ENCODE peak calls at places on chromosomes 16 and 17, in four cellular contexts. U, Y, J and Q are unnamed samples.

GRCh38 chr16:29675811-29676643 is 3.0 kb upstream of the QPRT start:
- DNase-seq in J (no peak), U (no peak), Y (no peak), Q (peak)

GRCh38 chr17:56018202-56018601 is 135.1 kb upstream of the ANKFN1 start:
- DNase-seq in J (no peak), Y (no peak), U (no peak), Q (no peak)

GRCh38 chr17:851986-852385 is 69.8 kb downstream of the MRM3 start:
- DNase-seq in J (no peak), Y (no peak), U (no peak), Q (no peak)

GRCh38 chr17:48611681-48612455 is 1.1 kb upstream of the HOXB7 start:
- DNase-seq in Y (no peak), J (no peak), U (no peak), Q (no peak)

GRCh38 chr16:30533748-30534367 is 800 bp downstream of the ZNF747 start:
- DNase-seq in J (no peak), U (no peak), Y (no peak), Q (no peak)

GRCh38 chr16:61812251-61812650 is 224.0 kb downstream of the CDH8 start:
- DNase-seq in J (no peak), Y (no peak), U (no peak), Q (no peak)

GRCh38 chr16:57522960-57523359 is 13.4 kb downstream of the CCDC102A start:
- DNase-seq in Y (no peak), J (no peak), U (no peak), Q (no peak)

GRCh38 chr16:89047331-89048086 is 46.1 kb upstream of the ACSF3 start:
- DNase-seq in U (no peak), J (no peak), Y (no peak), Q (no peak)

GRCh38 chr17:41812176-41813038 is at the start of gene FKBP10:
- DNase-seq in U (peak), Y (peak), J (peak), Q (peak)

GRCh38 chr17:49610883-49611584 is 35.4 kb downstream of the NXPH3 start:
- DNase-seq in Y (no peak), J (no peak), U (no peak), Q (no peak)

GRCh38 chr17:72336026-72336803 is 215.4 kb downstream of the SOX9 start:
- DNase-seq in Y (no peak), J (no peak), U (no peak), Q (no peak)

GRCh38 chr17:49576121-49576905 is 642 bp downstream of the NXPH3 start:
- DNase-seq in U (no peak), Y (no peak), J (peak), Q (peak)

GRCh38 chr17:62093188-62094155 is 28.4 kb upstream of the MED13 start:
- DNase-seq in Y (no peak), J (no peak), U (no peak), Q (no peak)

GRCh38 chr17:74427048-74427762 is 4.7 kb upstream of the GPRC5C start:
- DNase-seq in J (peak), U (peak), Y (no peak), Q (no peak)

GRCh38 chr17:5272313-5272712 is 9.8 kb upstream of the RABEP1 start:
- DNase-seq in J (no peak), U (no peak), Y (no peak), Q (no peak)

GRCh38 chr17:65886240-65886639 is 305.7 kb downstream of the CEP112 start:
- DNase-seq in J (no peak), Y (no peak), U (no peak), Q (no peak)

GRCh38 chr17:61574542-61575351 is 16.3 kb downstream of the NACA2 start:
- DNase-seq in U (no peak), J (peak), Y (no peak), Q (peak)

GRCh38 chr16:12228607-12229499 is 252.3 kb downstream of the SNX29 start:
- DNase-seq in J (peak), U (peak), Y (no peak), Q (peak)

GRCh38 chr17:50059256-50059655 is 3.3 kb downstream of the ITGA3 start:
- DNase-seq in J (no peak), Y (no peak), U (no peak), Q (no peak)

GRCh38 chr17:29148790-29149430 is 31.3 kb downstream of the MYO18A start:
- DNase-seq in J (peak), U (peak), Y (peak), Q (peak)

GRCh38 chr16:57801098-57801855 is 1.0 kb downstream of the KIFC3 start:
- DNase-seq in U (no peak), J (no peak), Y (no peak), Q (no peak)

GRCh38 chr17:50831430-50832064 is 3.8 kb upstream of the WFIKKN2 start:
- DNase-seq in U (no peak), Y (no peak), J (no peak), Q (peak)

GRCh38 chr17:44608732-44609435 is 47.4 kb upstream of the MEIOC start:
- DNase-seq in Y (no peak), J (no peak), U (no peak), Q (no peak)

GRCh38 chr17:56184650-56185049 is 31.4 kb downstream of the ANKFN1 start:
- DNase-seq in U (no peak), J (no peak), Y (no peak), Q (no peak)

GRCh38 chr16:65121870-65122723 is at the start of gene CDH11:
- DNase-seq in J (peak), U (peak), Y (no peak), Q (peak)

GRCh38 chr17:56939869-56940484 is 20.9 kb downstream of the COIL start:
- DNase-seq in U (no peak), J (no peak), Y (no peak), Q (peak)

GRCh38 chr16:23229714-23230113 is 47.2 kb downstream of the SCNN1G start:
- DNase-seq in U (no peak), J (no peak), Y (no peak), Q (no peak)

GRCh38 chr16:29816694-29817441 is 916 bp downstream of the PAGR1 start:
- DNase-seq in J (peak), U (peak), Y (peak), Q (peak)

GRCh38 chr16:27512061-27512460 is 37.7 kb downstream of the GTF3C1 start:
- DNase-seq in Y (no peak), J (no peak), U (no peak), Q (no peak)

GRCh38 chr17:42527932-42528331 is 8.1 kb upstream of the NAGLU start:
- DNase-seq in J (no peak), U (no peak), Y (no peak), Q (no peak)

GRCh38 chr16:84483882-84484565 is 20.4 kb downstream of the MEAK7 start:
- DNase-seq in J (no peak), Y (no peak), U (no peak), Q (no peak)

GRCh38 chr17:78722101-78722761 is 59.8 kb downstream of the CYTH1 start:
- DNase-seq in J (no peak), Y (no peak), U (no peak), Q (no peak)

GRCh38 chr17:21815352-21816063 is 123.2 kb downstream of the KCNJ18 start:
- DNase-seq in Y (no peak), U (no peak), J (no peak), Q (no peak)

GRCh38 chr16:15690296-15690695 is 40.3 kb downstream of the NDE1 start:
- DNase-seq in J (no peak), U (no peak), Y (no peak), Q (no peak)
- H3K27ac ChIP-seq in J (no peak), U (no peak), Y (no peak), Q (no peak)

DNA sequence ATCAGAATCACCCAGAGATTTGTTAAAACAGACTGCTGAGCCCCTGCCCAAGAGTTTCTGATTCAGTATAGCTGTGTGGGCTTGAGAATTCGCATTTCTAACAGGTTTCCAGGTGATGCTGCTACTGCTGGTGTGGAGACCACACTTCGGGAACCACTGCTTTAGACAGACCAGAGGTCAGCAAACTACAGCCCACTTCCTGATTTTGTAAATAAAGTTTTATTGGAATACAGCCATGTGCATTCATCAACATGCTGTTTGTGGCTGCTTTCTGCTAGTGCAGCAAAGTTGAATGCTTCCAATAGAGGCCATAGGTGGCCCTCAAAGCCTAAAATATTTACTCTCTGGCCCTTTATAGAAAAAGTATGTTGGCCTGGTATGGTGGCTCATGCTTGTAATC is 32.6 kb upstream of the CLEC19A start:
- DNase-seq in U (no peak), J (no peak), Y (no peak), Q (no peak)
- H3K4me3 ChIP-seq in U (no peak), J (no peak), Y (no peak), Q (no peak)

GRCh38 chr17:39916918-39917317 is 1.5 kb downstream of the GSDMB start:
- DNase-seq in Y (no peak), U (no peak), J (no peak), Q (peak)
- TF ChIP-seq CTCF in Y (no peak), U (peak), J (no peak), Q (peak)

DNA sequence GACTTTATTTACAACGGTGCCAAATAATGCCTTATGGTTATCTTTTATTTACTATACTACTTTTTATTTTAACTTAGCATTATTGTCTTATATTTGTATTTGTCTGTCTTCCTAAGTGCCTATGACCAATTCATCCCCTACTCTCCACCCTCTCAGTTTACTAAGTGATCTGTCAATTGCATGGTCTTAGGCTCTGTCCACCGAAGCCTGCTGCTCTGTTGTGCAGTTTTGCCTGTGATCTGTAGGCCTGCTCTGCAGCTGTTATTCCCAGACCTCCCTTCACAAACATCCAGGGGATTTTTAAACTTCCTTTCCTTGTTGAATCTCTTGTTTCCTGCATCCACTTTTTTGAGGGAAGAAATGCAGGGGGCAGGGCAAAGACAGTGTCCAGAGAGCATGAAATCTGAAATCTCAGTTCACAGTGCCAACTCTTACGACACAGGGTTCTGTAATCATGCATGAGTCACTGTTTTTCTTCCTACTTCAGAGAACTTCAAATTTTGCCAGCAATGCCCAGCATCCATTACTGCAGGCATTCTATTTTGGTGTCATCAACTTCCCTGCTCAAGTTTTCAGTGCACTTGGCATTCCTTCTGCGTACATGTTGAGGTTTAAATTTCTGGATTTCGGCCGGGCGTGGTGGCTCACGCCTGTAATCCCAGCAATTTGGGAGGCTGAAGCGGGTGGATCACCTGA is 11.4 kb downstream of the SLFN5 start:
- DNase-seq in U (peak), J (peak), Y (no peak), Q (peak)
- H3K27ac ChIP-seq in U (no peak), J (peak), Y (no peak), Q (no peak)

DNA sequence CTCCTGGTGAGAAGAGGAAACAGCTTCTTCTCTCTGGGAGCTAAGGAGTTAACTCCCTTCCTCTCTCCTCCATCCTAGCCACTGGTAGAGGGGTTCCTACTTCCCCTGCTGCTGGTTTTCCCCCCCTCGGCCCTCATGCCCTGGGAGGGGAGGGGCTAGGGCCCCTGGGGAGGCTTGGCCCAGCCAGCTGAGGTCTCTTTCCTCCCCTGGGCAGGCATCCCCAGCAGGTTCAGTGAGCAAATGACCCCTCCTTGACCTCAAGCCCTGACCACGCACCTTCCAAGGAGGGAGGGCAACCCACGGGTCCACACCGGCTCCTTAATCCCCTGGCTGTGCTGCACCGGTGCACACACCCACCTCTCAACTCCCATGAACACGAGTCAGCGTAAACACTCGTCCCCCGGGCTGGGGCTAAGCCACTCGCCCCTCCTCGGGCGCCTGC is 33.9 kb downstream of the SRCIN1 start:
- DNase-seq in J (no peak), U (no peak), Y (no peak), Q (no peak)
- H3K4me3 ChIP-seq in J (no peak), U (no peak), Y (no peak), Q (peak)

GRCh38 chr16:50476486-50477260 is 71.5 kb upstream of the NKD1 start:
- DNase-seq in Y (no peak), U (no peak), J (no peak), Q (no peak)

GRCh38 chr16:50478021-50478772 is 70.0 kb upstream of the NKD1 start:
- DNase-seq in Y (no peak), J (no peak), U (no peak), Q (no peak)

GRCh38 chr16:50479771-50480170 is 68.4 kb upstream of the NKD1 start:
- DNase-seq in U (no peak), J (no peak), Y (no peak), Q (no peak)

GRCh38 chr16:50480206-50480605 is 68.0 kb upstream of the NKD1 start:
- DNase-seq in Y (no peak), J (no peak), U (no peak), Q (no peak)

DNA sequence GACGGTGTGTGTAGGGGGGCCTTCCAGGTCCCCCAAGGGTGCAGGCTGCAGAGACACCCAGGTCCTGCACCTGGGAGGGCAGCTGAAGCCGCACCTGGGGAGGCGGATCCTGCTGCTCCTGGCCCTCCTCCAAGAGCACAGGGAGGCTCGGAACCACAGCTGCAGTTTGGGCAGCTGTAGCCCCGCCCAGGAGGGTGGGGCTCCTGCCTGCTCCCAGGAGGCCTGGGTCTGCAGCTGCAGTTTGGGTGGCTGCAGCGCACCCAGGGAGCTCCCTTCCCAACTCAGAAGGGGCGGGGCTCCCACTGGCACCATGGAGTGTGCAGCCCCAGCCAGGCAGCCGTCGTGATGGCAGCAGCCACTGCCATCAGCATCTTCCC is 69.4 kb upstream of the NKD1 start:
- DNase-seq in Y (no peak), J (no peak), U (no peak), Q (no peak)
- TF ChIP-seq CTCF in Y (no peak), J (no peak), U (no peak), Q (no peak)

DNA sequence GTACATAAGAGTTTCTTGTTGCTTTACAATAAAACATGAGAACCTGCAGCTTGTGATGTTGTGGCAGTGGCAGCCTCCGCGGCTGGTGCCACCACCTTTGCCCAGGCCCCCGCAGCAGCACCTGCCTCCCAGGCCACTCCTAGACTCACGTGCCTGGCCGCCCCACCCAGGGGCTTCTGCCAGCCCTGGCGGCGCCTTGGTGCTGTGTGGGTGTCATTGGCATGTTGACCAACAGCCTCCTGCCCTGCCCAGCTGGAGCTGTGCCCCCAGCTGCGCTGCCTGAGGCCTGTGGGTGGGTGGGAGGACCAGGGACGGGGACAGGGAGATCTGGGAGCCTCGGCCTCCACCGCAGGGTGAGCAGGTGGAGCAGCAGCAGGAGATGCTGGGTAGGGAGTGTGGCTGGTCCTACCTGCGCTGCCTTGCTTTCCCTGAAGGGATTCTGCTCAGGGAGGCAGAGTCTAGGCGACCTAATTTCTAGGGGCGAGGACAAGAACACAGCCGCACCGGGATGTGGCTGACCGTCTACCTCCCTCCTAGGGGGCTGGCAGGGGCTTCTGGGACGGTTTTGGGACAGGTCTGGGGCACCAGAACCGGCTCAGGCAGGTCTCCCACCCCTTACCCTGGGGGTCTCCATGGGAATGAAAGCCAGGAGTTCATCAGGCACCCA is 416 bp upstream of the DNASE1L2 start:
- DNase-seq in J (no peak), Y (no peak), U (no peak), Q (no peak)
- H3K27ac ChIP-seq in J (no peak), Y (no peak), U (no peak), Q (no peak)

GRCh38 chr17:3963214-3964201 is 729 bp downstream of the ATP2A3 start:
- DNase-seq in J (no peak), Y (peak), U (no peak), Q (peak)
- H3K4me3 ChIP-seq in J (peak), Y (peak), U (peak), Q (no peak)

DNA sequence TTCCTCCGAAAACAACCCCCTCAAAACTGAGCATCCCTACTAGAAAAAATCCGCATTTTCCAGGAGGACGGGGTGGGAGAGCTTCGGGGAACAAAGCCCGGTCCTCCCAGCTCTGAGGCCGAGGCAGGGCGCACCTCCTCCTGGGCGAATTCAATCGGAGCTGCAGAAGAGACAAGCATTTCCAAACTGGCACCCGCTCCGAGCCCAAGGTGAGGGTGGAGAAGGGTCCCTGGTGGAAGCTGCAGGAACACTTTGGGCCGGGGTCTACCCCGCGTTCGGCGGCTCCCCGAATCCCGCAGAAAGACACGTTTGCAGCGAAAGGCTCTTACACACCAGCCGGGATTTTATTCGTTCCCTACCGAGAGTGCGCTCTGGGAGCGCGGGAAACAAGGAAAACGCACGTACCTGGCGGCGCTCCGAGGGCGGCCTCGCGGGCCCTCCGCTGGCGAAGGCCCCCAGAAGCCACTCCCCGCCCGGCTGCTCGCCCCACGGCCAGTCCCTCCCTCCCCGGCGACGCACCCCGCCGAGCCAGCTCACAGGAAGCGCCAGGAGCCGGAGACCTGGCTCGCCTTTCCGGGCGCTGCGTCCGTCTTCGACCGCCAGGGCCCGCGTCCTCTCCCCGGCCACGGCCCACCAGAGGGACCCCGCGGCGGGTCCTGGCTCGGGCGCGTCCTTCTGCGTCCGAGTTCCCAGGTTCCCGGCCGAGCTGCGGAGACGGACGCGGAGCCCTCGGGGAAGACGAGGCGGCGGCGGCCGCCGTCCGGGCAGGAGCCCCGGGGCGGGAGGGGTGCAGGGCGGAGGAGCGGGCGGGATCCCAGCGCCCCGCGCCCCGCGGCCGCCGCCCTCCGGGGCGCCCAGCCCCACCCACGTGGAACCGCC is 49.8 kb upstream of the BAHCC1 start:
- DNase-seq in J (peak), Y (peak), U (peak), Q (peak)
- TF ChIP-seq CTCF in J (no peak), Y (no peak), U (peak), Q (peak)